ENCODE peak calls at places on chromosomes 2 and 18, in six cellular contexts. One of them, this sample, is unnamed.

GRCh38 chr2:217231212-217231611 is 371.3 kb upstream of the TNP1 start:
- DNase-seq in cardiac fibroblast: no peak
- DNase-seq in endothelial cell: no peak
- DNase-seq in suprapubic skin: no peak
- DNase-seq in activated gamma-delta T cell: no peak
- DNase-seq in substantia nigra: no peak
- DNase-seq in this sample: no peak

GRCh38 chr2:163734911-163735691 is 707 bp downstream of the FIGN start:
- DNase-seq in cardiac fibroblast: no peak
- DNase-seq in substantia nigra: no peak
- DNase-seq in activated gamma-delta T cell: no peak
- DNase-seq in suprapubic skin: no peak
- DNase-seq in endothelial cell: no peak
- DNase-seq in this sample: no peak

GRCh38 chr2:206683546-206683945 is 34.6 kb downstream of the DYTN start:
- DNase-seq in suprapubic skin: no peak
- DNase-seq in cardiac fibroblast: no peak
- DNase-seq in activated gamma-delta T cell: no peak
- DNase-seq in endothelial cell: no peak
- DNase-seq in substantia nigra: no peak
- DNase-seq in this sample: no peak

GRCh38 chr2:104412384-104412783 is 441.5 kb upstream of the POU3F3 start:
- DNase-seq in endothelial cell: peak; percentile 65
- DNase-seq in suprapubic skin: no peak
- DNase-seq in cardiac fibroblast: no peak
- DNase-seq in activated gamma-delta T cell: no peak
- DNase-seq in substantia nigra: peak; percentile 8
- DNase-seq in this sample: peak; percentile 74

GRCh38 chr18:54849683-54850082 is 21.4 kb downstream of the RAB27B start:
- DNase-seq in substantia nigra: no peak
- DNase-seq in cardiac fibroblast: no peak
- DNase-seq in suprapubic skin: no peak
- DNase-seq in endothelial cell: no peak
- DNase-seq in activated gamma-delta T cell: no peak
- DNase-seq in this sample: no peak

GRCh38 chr18:59303006-59303405 is 15.4 kb downstream of the CPLX4 start:
- DNase-seq in activated gamma-delta T cell: no peak
- DNase-seq in substantia nigra: no peak
- DNase-seq in endothelial cell: no peak
- DNase-seq in cardiac fibroblast: no peak
- DNase-seq in suprapubic skin: no peak
- DNase-seq in this sample: no peak

GRCh38 chr18:73136134-73136533 is 268.3 kb upstream of the NETO1 start:
- DNase-seq in suprapubic skin: no peak
- DNase-seq in cardiac fibroblast: no peak
- DNase-seq in substantia nigra: no peak
- DNase-seq in activated gamma-delta T cell: no peak
- DNase-seq in endothelial cell: no peak
- DNase-seq in this sample: no peak

GRCh38 chr18:13888317-13888716 is 27.0 kb downstream of the MC2R start:
- DNase-seq in suprapubic skin: no peak
- DNase-seq in cardiac fibroblast: no peak
- DNase-seq in activated gamma-delta T cell: no peak
- DNase-seq in substantia nigra: no peak
- DNase-seq in endothelial cell: no peak
- DNase-seq in this sample: no peak

GRCh38 chr18:50638623-50639398 is 78.9 kb downstream of the MAPK4 start:
- DNase-seq in suprapubic skin: no peak
- DNase-seq in substantia nigra: no peak
- DNase-seq in cardiac fibroblast: no peak
- DNase-seq in endothelial cell: no peak
- DNase-seq in activated gamma-delta T cell: no peak
- DNase-seq in this sample: no peak

GRCh38 chr2:55115795-55116597 is 65.7 kb upstream of the RTN4 start:
- DNase-seq in suprapubic skin: no peak
- DNase-seq in activated gamma-delta T cell: no peak
- DNase-seq in endothelial cell: no peak
- DNase-seq in cardiac fibroblast: peak; percentile 54
- DNase-seq in substantia nigra: no peak
- DNase-seq in this sample: no peak

GRCh38 chr2:8432712-8433336 is 249.0 kb upstream of the ID2 start:
- DNase-seq in substantia nigra: no peak
- DNase-seq in endothelial cell: no peak
- DNase-seq in suprapubic skin: no peak
- DNase-seq in activated gamma-delta T cell: no peak
- DNase-seq in cardiac fibroblast: no peak
- DNase-seq in this sample: no peak

GRCh38 chr2:144099746-144100438 is 420.0 kb downstream of the ZEB2 start:
- DNase-seq in activated gamma-delta T cell: no peak
- DNase-seq in substantia nigra: no peak
- DNase-seq in suprapubic skin: no peak
- DNase-seq in endothelial cell: no peak
- DNase-seq in cardiac fibroblast: peak; percentile 44
- DNase-seq in this sample: no peak

GRCh38 chr2:127389778-127390435 is 2.1 kb upstream of the MAP3K2 start:
- DNase-seq in endothelial cell: no peak
- DNase-seq in substantia nigra: no peak
- DNase-seq in suprapubic skin: no peak
- DNase-seq in activated gamma-delta T cell: no peak
- DNase-seq in cardiac fibroblast: no peak
- DNase-seq in this sample: no peak

GRCh38 chr18:63850010-63850409 is 37.5 kb upstream of the SERPINB2 start:
- DNase-seq in cardiac fibroblast: peak; percentile 39
- DNase-seq in activated gamma-delta T cell: no peak
- DNase-seq in suprapubic skin: no peak
- DNase-seq in substantia nigra: no peak
- DNase-seq in endothelial cell: peak; percentile 47
- DNase-seq in this sample: no peak

GRCh38 chr18:10579079-10579867 is 53.4 kb downstream of the NAPG start:
- DNase-seq in activated gamma-delta T cell: no peak
- DNase-seq in suprapubic skin: no peak
- DNase-seq in substantia nigra: no peak
- DNase-seq in cardiac fibroblast: peak; percentile 29
- DNase-seq in endothelial cell: no peak
- DNase-seq in this sample: no peak

GRCh38 chr2:10020001-10020400 is 23.3 kb upstream of the KLF11 start:
- DNase-seq in suprapubic skin: no peak
- DNase-seq in cardiac fibroblast: no peak
- DNase-seq in endothelial cell: no peak
- DNase-seq in substantia nigra: no peak
- DNase-seq in activated gamma-delta T cell: no peak
- DNase-seq in this sample: no peak

This sample was measured in head of caudate nucleus.